ENCODE peak calls at places on chromosomes 3 and 15, in four cellular contexts. One of them, this sample, is unnamed.

GRCh38 chr15:63901912-63902670 is 68.3 kb upstream of the HERC1 start:
- DNase-seq in A549: no peak
- DNase-seq in K562: no peak
- DNase-seq in HepG2: no peak
- DNase-seq in this sample: no peak

GRCh38 chr15:81929557-81929956 is 116.3 kb downstream of the MEX3B start:
- DNase-seq in A549: no peak
- DNase-seq in K562: no peak
- DNase-seq in HepG2: no peak
- DNase-seq in this sample: no peak

GRCh38 chr3:126406389-126407296 is 11.9 kb downstream of the CFAP100 start:
- DNase-seq in A549: no peak
- DNase-seq in K562: no peak
- DNase-seq in HepG2: no peak
- DNase-seq in this sample: no peak

GRCh38 chr3:106193876-106194275 is 325.1 kb upstream of the CBLB start:
- DNase-seq in A549: no peak
- DNase-seq in K562: no peak
- DNase-seq in HepG2: no peak
- DNase-seq in this sample: no peak

GRCh38 chr3:44955917-44956316 is 20.1 kb downstream of the ZDHHC3 start:
- DNase-seq in A549: no peak
- DNase-seq in K562: no peak
- DNase-seq in HepG2: no peak
- DNase-seq in this sample: no peak

GRCh38 chr15:39188314-39188713 is 392.6 kb upstream of the THBS1 start:
- DNase-seq in A549: no peak
- DNase-seq in K562: no peak
- DNase-seq in HepG2: no peak
- DNase-seq in this sample: no peak

GRCh38 chr3:41681479-41681878 is 280.4 kb downstream of the ULK4 start:
- DNase-seq in A549: no peak
- DNase-seq in K562: no peak
- DNase-seq in HepG2: peak; percentile 79
- DNase-seq in this sample: no peak

GRCh38 chr3:192816274-192816853 is 89.0 kb upstream of the FGF12 start:
- DNase-seq in A549: peak; percentile 13
- DNase-seq in K562: peak; percentile 21
- DNase-seq in HepG2: peak; percentile 49
- DNase-seq in this sample: no peak

GRCh38 chr3:59313365-59313764 is 263.5 kb upstream of the CFAP20DC start:
- DNase-seq in A549: peak; percentile 1
- DNase-seq in K562: peak; percentile 6
- DNase-seq in HepG2: peak; percentile 7
- DNase-seq in this sample: peak; percentile 76

GRCh38 chr3:98855811-98856400 is 45.6 kb downstream of the DCBLD2 start:
- DNase-seq in A549: no peak
- DNase-seq in K562: no peak
- DNase-seq in HepG2: no peak
- DNase-seq in this sample: no peak

DNA sequence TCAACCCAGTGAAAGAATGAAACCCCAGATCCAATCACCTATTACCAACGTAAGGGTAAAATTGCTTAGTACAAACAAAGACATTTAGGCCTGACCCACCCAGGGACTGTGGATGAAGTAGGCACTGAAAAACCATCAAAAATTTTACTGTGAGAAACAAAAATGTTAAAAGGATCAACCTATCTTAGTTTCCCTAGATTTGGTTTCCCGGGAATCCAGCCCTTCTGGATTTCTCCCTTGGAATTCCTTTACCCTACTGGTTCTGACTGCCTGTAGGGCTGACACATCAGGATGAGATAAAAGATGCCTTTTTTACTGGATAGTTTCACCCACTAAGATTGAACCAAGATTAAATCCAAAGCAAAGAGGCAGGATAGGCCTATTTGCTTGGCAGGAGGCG is 102.7 kb downstream of the SCAPER start:
- DNase-seq in A549: no peak
- DNase-seq in K562: no peak
- DNase-seq in HepG2: no peak
- DNase-seq in this sample: no peak
- TF ChIP-seq PHF8 in A549: no peak
- TF ChIP-seq PHF8 in K562: no peak
- TF ChIP-seq PHF8 in HepG2: no peak
- TF ChIP-seq PHF8 in this sample: no peak

DNA sequence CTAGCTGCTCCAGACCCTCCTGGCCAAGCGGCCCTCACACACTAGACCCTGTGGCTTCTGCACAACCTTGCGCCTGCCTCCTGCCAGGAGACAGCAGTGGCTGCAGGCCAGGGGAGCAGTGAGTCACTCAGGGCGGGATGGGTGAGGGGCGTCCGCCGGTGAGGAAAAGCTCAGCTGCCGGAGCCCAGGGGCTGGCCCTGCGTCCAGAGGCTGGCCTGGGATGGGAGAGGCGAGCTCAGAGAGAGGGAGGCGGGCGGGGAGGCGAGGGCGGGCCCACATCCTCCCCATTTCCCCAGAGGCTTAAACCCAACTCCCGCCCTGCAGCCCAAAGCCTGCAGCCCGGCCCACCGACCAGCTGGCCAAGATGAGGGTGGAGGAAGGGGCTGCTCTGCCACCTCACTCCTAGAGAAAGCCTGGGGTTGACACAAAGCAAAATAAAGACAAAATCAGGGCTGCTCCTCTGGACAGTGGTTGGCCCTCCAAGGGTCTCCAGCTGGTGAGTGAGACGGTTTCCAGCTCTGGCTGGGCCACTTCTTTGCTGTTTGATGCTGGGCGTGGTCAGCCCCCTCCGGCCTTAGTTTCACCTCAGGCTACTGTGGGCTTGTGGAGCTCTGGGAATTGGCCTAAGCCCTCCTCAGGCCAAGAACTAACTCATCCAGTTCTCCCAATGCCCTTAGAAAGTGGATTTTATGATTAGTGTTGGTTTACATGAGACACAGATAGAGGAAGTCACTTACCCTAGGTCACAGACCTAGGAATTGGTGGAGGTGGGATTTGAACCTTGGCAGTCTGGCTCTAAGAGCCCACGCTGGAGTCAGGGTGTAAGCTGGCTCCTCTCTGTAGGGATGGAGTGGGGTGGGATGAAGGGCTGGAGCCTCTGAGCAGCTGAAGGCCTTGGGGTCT is 50.6 kb downstream of the IQSEC1 start:
- DNase-seq in A549: peak; percentile 34
- DNase-seq in K562: peak; percentile 61
- DNase-seq in HepG2: no peak
- DNase-seq in this sample: peak; percentile 64
- TF ChIP-seq PHF8 in A549: no peak
- TF ChIP-seq PHF8 in K562: no peak
- TF ChIP-seq PHF8 in HepG2: no peak
- TF ChIP-seq PHF8 in this sample: no peak

DNA sequence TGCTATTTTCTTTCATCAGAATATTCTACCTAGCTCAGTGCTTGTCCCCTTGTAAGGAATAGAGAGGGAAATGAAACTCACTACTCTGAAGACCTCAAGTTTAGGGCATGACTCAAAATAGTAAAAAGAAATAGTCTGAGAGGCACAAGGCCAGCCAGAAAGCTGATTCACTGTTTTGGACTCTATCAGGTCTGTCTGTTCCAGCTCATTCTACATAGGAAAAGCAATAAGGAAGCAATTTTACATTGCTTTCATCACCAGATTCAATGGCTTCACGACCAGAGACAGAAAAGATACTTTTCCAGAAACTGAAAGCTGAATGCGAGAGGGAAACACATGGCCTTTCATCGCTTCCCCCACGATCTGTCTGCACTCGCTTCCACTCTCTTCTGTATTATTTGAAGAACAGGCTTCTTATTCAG is 276.0 kb downstream of the GBE1 start:
- DNase-seq in A549: no peak
- DNase-seq in K562: no peak
- DNase-seq in HepG2: no peak
- DNase-seq in this sample: no peak
- TF ChIP-seq PHF8 in A549: no peak
- TF ChIP-seq PHF8 in K562: no peak
- TF ChIP-seq PHF8 in HepG2: no peak
- TF ChIP-seq PHF8 in this sample: no peak

DNA sequence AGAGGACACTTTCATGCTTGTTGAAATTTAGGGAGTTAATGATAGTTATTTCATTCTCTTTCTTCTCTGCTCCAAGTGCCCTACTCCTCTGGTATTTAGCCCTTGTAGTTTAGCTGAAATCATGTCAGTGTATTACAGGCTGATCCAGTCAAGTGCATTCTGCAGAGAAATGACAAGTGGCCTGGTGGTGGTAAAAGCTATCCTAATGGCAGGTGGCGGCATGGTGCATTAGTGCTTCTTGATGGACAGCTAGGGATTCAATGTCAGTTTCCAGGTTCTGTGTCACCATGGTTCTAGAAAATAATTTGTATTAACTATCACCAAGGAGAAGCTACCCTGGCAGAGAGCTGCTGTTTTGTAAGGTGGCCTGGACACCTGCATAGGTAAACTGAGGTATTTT is 90.0 kb upstream of the BNIP2 start:
- DNase-seq in A549: no peak
- DNase-seq in K562: no peak
- DNase-seq in HepG2: no peak
- DNase-seq in this sample: no peak
- TF ChIP-seq PHF8 in A549: no peak
- TF ChIP-seq PHF8 in K562: no peak
- TF ChIP-seq PHF8 in HepG2: no peak
- TF ChIP-seq PHF8 in this sample: no peak

GRCh38 chr15:41603941-41604660 is 45.1 kb downstream of the TYRO3 start:
- DNase-seq in A549: peak; percentile 73
- DNase-seq in K562: peak; percentile 63
- DNase-seq in HepG2: peak; percentile 63
- DNase-seq in this sample: peak; percentile 82
- TF ChIP-seq PHF8 in A549: no peak
- TF ChIP-seq PHF8 in K562: no peak
- TF ChIP-seq PHF8 in HepG2: no peak
- TF ChIP-seq PHF8 in this sample: no peak

GRCh38 chr15:89326316-89326715 is 8.3 kb downstream of the POLG start:
- DNase-seq in A549: no peak
- DNase-seq in K562: no peak
- DNase-seq in HepG2: no peak
- DNase-seq in this sample: no peak
- TF ChIP-seq PHF8 in A549: no peak
- TF ChIP-seq PHF8 in K562: no peak
- TF ChIP-seq PHF8 in HepG2: no peak
- TF ChIP-seq PHF8 in this sample: no peak

GRCh38 chr15:43794269-43795037 is 2.3 kb downstream of the SERF2 start:
- DNase-seq in A549: no peak
- DNase-seq in K562: no peak
- DNase-seq in HepG2: no peak
- DNase-seq in this sample: no peak

GRCh38 chr15:43793647-43794046 is 1.5 kb downstream of the SERF2 start:
- DNase-seq in A549: no peak
- DNase-seq in K562: no peak
- DNase-seq in HepG2: no peak
- DNase-seq in this sample: no peak

GRCh38 chr15:43795197-43795596 is 3.1 kb downstream of the SERF2 start:
- DNase-seq in A549: no peak
- DNase-seq in K562: no peak
- DNase-seq in HepG2: no peak
- DNase-seq in this sample: no peak

GRCh38 chr15:43791993-43792760 is at the start of gene SERF2:
- DNase-seq in A549: peak; percentile 97
- DNase-seq in K562: peak; percentile 98
- DNase-seq in HepG2: peak; percentile 97
- DNase-seq in this sample: peak; percentile 99

GRCh38 chr15:43792761-43793493 is 807 bp downstream of the SERF2 start:
- DNase-seq in A549: peak; percentile 26
- DNase-seq in K562: peak; percentile 34
- DNase-seq in HepG2: no peak
- DNase-seq in this sample: no peak
- TF ChIP-seq PHF8 in A549: no peak
- TF ChIP-seq PHF8 in K562: no peak
- TF ChIP-seq PHF8 in HepG2: peak; percentile 6
- TF ChIP-seq PHF8 in this sample: no peak